ENCODE peak calls at places on chromosome 22, in seven cellular contexts. One of them, this sample, is unnamed.

GRCh38 chr22:22060200-22061084 is 77.9 kb upstream of the TOP3B start:
- DNase-seq in HL-60: peak; percentile 89
- DNase-seq in IMR-90: peak; percentile 24
- DNase-seq in CD4-positive, alpha-beta T cell: peak; percentile 42
- DNase-seq in HCT116: peak; percentile 22
- DNase-seq in psoas muscle: peak; percentile 37
- DNase-seq in A549: peak; percentile 40
- DNase-seq in this sample: peak; percentile 41

GRCh38 chr22:37456351-37456750 is 29.1 kb upstream of the ELFN2 start:
- DNase-seq in psoas muscle: no peak
- DNase-seq in IMR-90: no peak
- DNase-seq in HL-60: no peak
- DNase-seq in HCT116: no peak
- DNase-seq in CD4-positive, alpha-beta T cell: no peak
- DNase-seq in A549: no peak
- DNase-seq in this sample: no peak

GRCh38 chr22:19638282-19639015 is 75.9 kb upstream of the SEPTIN5 start:
- DNase-seq in HL-60: no peak
- DNase-seq in HCT116: no peak
- DNase-seq in CD4-positive, alpha-beta T cell: no peak
- DNase-seq in IMR-90: no peak
- DNase-seq in A549: no peak
- DNase-seq in psoas muscle: no peak
- DNase-seq in this sample: no peak

GRCh38 chr22:27149886-27150529 is 492.6 kb downstream of the MIAT start:
- DNase-seq in IMR-90: peak; percentile 37
- DNase-seq in HL-60: no peak
- DNase-seq in HCT116: no peak
- DNase-seq in CD4-positive, alpha-beta T cell: no peak
- DNase-seq in psoas muscle: no peak
- DNase-seq in A549: no peak
- DNase-seq in this sample: no peak

GRCh38 chr22:45336971-45337431 is 27.3 kb downstream of the FAM118A start:
- DNase-seq in IMR-90: no peak
- DNase-seq in A549: no peak
- DNase-seq in psoas muscle: peak; percentile 79
- DNase-seq in HL-60: no peak
- DNase-seq in CD4-positive, alpha-beta T cell: no peak
- DNase-seq in HCT116: no peak
- DNase-seq in this sample: peak; percentile 7

GRCh38 chr22:20146777-20147176 is 4.1 kb downstream of the CCDC188 start:
- DNase-seq in HCT116: no peak
- DNase-seq in IMR-90: no peak
- DNase-seq in CD4-positive, alpha-beta T cell: no peak
- DNase-seq in A549: no peak
- DNase-seq in psoas muscle: no peak
- DNase-seq in HL-60: no peak
- DNase-seq in this sample: no peak

GRCh38 chr22:25077964-25078363 is 121.7 kb upstream of the CRYBB3 start:
- DNase-seq in HL-60: no peak
- DNase-seq in A549: no peak
- DNase-seq in CD4-positive, alpha-beta T cell: no peak
- DNase-seq in psoas muscle: no peak
- DNase-seq in HCT116: no peak
- DNase-seq in IMR-90: no peak
- DNase-seq in this sample: no peak

GRCh38 chr22:29096736-29097669 is 24.2 kb downstream of the KREMEN1 start:
- DNase-seq in IMR-90: peak; percentile 30
- DNase-seq in CD4-positive, alpha-beta T cell: no peak
- DNase-seq in HCT116: no peak
- DNase-seq in A549: no peak
- DNase-seq in psoas muscle: no peak
- DNase-seq in HL-60: no peak
- DNase-seq in this sample: no peak

DNA sequence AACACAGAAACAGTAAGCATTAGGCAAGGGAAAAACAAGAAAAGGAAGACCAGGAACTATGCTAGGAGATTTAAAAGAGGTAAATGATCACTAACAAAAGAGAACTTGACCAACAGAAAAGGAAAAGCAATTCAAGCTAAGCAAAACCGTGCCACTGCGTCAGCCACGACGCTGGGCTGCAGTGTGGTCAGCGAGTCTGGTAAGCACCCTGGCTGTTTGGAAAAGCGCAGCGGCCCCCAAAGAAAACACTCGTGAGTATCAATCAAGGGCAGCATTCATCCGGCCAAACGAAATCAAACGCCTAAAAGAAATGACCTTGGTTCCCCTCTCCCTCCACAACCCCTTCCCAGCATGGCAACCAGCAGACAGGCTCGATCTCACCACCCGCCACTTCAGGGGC is 28.8 kb downstream of the PACSIN2 start:
- DNase-seq in IMR-90: no peak
- DNase-seq in HL-60: no peak
- DNase-seq in CD4-positive, alpha-beta T cell: no peak
- DNase-seq in psoas muscle: no peak
- DNase-seq in A549: no peak
- DNase-seq in HCT116: no peak
- DNase-seq in this sample: no peak
- H3K27ac ChIP-seq in IMR-90: no peak overlapping the region
- H3K27ac ChIP-seq in HL-60: no peak overlapping the region
- H3K27ac ChIP-seq in CD4-positive, alpha-beta T cell: no peak overlapping the region
- H3K27ac ChIP-seq in psoas muscle: no peak overlapping the region
- H3K27ac ChIP-seq in A549: no peak overlapping the region
- H3K27ac ChIP-seq in HCT116: no peak overlapping the region
- H3K27ac ChIP-seq in this sample: no peak overlapping the region

GRCh38 chr22:39528080-39528661 is 4.4 kb downstream of the RPS19BP1 start:
- DNase-seq in IMR-90: no peak
- DNase-seq in HCT116: no peak
- DNase-seq in CD4-positive, alpha-beta T cell: no peak
- DNase-seq in A549: no peak
- DNase-seq in HL-60: peak; percentile 11
- DNase-seq in psoas muscle: no peak
- DNase-seq in this sample: no peak

GRCh38 chr22:39525658-39525975 is 5.3 kb downstream of the ATF4 start:
- DNase-seq in CD4-positive, alpha-beta T cell: no peak
- DNase-seq in HCT116: no peak
- DNase-seq in psoas muscle: no peak
- DNase-seq in HL-60: no peak
- DNase-seq in IMR-90: no peak
- DNase-seq in A549: no peak
- DNase-seq in this sample: no peak

GRCh38 chr22:39527481-39527961 is 5.0 kb downstream of the RPS19BP1 start:
- DNase-seq in HCT116: no peak
- DNase-seq in A549: no peak
- DNase-seq in psoas muscle: no peak
- DNase-seq in IMR-90: peak; percentile 27
- DNase-seq in CD4-positive, alpha-beta T cell: no peak
- DNase-seq in HL-60: peak; percentile 56
- DNase-seq in this sample: no peak

GRCh38 chr22:39528681-39529486 is 3.7 kb downstream of the RPS19BP1 start:
- DNase-seq in A549: peak; percentile 53
- DNase-seq in HCT116: peak; percentile 88
- DNase-seq in CD4-positive, alpha-beta T cell: peak; percentile 93
- DNase-seq in HL-60: peak; percentile 95
- DNase-seq in IMR-90: peak; percentile 92
- DNase-seq in psoas muscle: peak; percentile 90
- DNase-seq in this sample: peak; percentile 75

GRCh38 chr22:39526736-39527171 is 5.8 kb downstream of the RPS19BP1 start:
- DNase-seq in A549: no peak
- DNase-seq in psoas muscle: no peak
- DNase-seq in HL-60: peak; percentile 89
- DNase-seq in CD4-positive, alpha-beta T cell: no peak
- DNase-seq in IMR-90: no peak
- DNase-seq in HCT116: no peak
- DNase-seq in this sample: no peak
- H3K27ac ChIP-seq in A549: no peak overlapping the region
- H3K27ac ChIP-seq in psoas muscle: peak overlapping the region; percentile 100
- H3K27ac ChIP-seq in HL-60: peak overlapping the region; percentile 83
- H3K27ac ChIP-seq in CD4-positive, alpha-beta T cell: peak overlapping the region; percentile 48
- H3K27ac ChIP-seq in IMR-90: no peak overlapping the region
- H3K27ac ChIP-seq in HCT116: peak overlapping the region; percentile 40
- H3K27ac ChIP-seq in this sample: no peak overlapping the region

GRCh38 chr22:35997438-35997837 is 31.2 kb downstream of the RBFOX2 start:
- DNase-seq in HL-60: no peak
- DNase-seq in CD4-positive, alpha-beta T cell: no peak
- DNase-seq in psoas muscle: no peak
- DNase-seq in HCT116: no peak
- DNase-seq in IMR-90: peak; percentile 81
- DNase-seq in A549: no peak
- DNase-seq in this sample: no peak

GRCh38 chr22:35995772-35996171 is 32.9 kb downstream of the RBFOX2 start:
- DNase-seq in IMR-90: peak; percentile 99
- DNase-seq in psoas muscle: peak; percentile 73
- DNase-seq in CD4-positive, alpha-beta T cell: no peak
- DNase-seq in HL-60: no peak
- DNase-seq in HCT116: no peak
- DNase-seq in A549: no peak
- DNase-seq in this sample: no peak

GRCh38 chr22:35993048-35993714 is 35.4 kb downstream of the RBFOX2 start:
- DNase-seq in CD4-positive, alpha-beta T cell: no peak
- DNase-seq in psoas muscle: no peak
- DNase-seq in HL-60: no peak
- DNase-seq in HCT116: no peak
- DNase-seq in IMR-90: no peak
- DNase-seq in A549: no peak
- DNase-seq in this sample: no peak

GRCh38 chr22:35996596-35996995 is 32.0 kb downstream of the RBFOX2 start:
- DNase-seq in HL-60: no peak
- DNase-seq in A549: no peak
- DNase-seq in psoas muscle: no peak
- DNase-seq in HCT116: no peak
- DNase-seq in IMR-90: no peak
- DNase-seq in CD4-positive, alpha-beta T cell: no peak
- DNase-seq in this sample: no peak

DNA sequence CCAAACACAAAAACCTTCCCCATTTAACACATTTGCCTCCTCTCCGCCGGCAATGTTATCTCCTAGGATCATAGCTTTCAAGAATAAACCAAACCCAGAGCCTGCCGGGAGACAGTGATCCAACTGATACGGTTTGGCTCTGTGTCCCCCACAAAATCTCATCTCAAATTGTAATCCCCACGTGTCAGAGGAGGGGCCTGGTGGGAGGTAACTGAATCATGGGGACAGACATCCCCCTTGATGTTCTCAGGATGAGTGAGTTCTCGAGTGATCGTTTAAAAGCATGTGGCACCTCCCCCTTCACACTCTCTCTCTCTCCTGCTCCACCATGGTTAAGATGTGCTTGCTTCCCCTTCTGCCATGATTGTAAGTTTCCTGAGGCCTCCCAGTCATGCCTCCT is 33.3 kb downstream of the RBFOX2 start:
- DNase-seq in CD4-positive, alpha-beta T cell: no peak
- DNase-seq in HL-60: no peak
- DNase-seq in A549: no peak
- DNase-seq in psoas muscle: no peak
- DNase-seq in IMR-90: peak; percentile 70
- DNase-seq in HCT116: no peak
- DNase-seq in this sample: no peak
- H3K27ac ChIP-seq in CD4-positive, alpha-beta T cell: no peak overlapping the region
- H3K27ac ChIP-seq in HL-60: no peak overlapping the region
- H3K27ac ChIP-seq in A549: no peak overlapping the region
- H3K27ac ChIP-seq in psoas muscle: peak overlapping the region; percentile 52
- H3K27ac ChIP-seq in IMR-90: peak overlapping the region; percentile 93
- H3K27ac ChIP-seq in HCT116: no peak overlapping the region
- H3K27ac ChIP-seq in this sample: no peak overlapping the region

DNA sequence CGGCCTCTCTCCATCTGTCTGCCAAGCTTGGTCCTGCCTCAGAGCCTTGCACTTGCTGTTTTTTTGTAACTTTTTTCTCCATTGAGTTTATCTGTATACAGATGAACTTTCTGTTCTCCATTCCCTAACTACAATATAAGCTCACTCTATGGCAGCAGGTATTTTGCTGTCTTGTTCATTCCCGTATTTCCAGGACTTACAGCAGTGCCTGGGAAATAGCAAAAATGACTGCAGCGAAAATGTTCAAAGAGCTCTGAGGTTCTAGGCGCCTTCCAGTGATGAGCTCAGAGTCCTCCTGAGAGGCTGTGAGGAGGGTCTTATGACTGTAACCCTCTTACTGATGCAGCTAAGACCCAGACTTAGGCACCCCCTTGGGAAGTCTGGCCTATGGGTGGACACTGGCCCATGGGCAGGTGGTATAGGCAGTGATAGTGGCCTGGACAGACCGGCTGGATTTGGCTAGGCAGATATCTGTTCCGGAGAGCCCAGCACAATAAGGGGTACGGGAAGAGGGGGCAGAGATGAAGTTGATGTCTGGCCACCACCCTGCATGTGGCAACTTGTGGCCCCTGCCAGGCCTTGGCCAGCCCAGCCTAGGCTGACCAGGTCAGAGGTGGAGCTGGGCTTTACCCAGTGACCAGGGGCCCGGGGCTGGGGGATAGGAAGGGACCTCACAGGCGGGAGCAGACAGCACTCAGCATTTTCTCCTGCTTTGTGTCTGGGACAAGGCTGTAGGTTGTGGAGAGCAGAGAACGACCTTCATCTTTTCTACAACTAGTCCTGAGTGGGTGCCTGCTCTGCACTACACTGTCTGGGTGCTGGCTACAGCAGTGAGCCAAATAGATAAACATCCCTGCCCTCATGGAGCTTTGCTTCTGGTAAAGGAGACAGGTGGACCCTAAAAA is 4.6 kb downstream of the ATF4 start:
- DNase-seq in CD4-positive, alpha-beta T cell: no peak
- DNase-seq in A549: no peak
- DNase-seq in psoas muscle: no peak
- DNase-seq in HCT116: no peak
- DNase-seq in HL-60: no peak
- DNase-seq in IMR-90: no peak
- DNase-seq in this sample: no peak
- H3K27ac ChIP-seq in CD4-positive, alpha-beta T cell: no peak overlapping the region
- H3K27ac ChIP-seq in A549: no peak overlapping the region
- H3K27ac ChIP-seq in psoas muscle: peak overlapping the region; percentile 100
- H3K27ac ChIP-seq in HCT116: peak overlapping the region; percentile 24
- H3K27ac ChIP-seq in HL-60: peak overlapping the region; percentile 5
- H3K27ac ChIP-seq in IMR-90: no peak overlapping the region
- H3K27ac ChIP-seq in this sample: no peak overlapping the region

DNA sequence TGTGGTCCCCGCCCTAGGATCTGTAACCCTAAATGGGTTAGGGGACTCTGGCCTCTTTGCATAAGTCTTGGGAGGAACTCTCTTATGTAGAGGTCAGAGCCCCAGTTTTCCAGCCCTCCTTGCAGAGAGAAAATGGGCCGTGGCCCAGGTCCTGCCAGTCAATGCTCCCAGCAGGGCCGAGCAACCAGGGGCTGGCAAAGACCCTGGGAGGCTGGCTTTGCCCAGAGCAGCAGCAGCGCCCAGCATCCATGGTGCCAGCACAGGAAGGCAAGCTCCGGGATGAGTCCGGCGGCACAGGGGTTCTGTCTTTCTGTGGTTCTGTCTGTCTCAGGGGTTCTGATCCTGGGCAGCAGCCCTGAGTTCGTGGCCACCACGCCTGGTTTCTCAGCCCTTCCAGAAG is 684.8 kb downstream of the BRD1 start:
- DNase-seq in HL-60: no peak
- DNase-seq in CD4-positive, alpha-beta T cell: no peak
- DNase-seq in psoas muscle: no peak
- DNase-seq in HCT116: no peak
- DNase-seq in A549: no peak
- DNase-seq in IMR-90: no peak
- DNase-seq in this sample: no peak
- H3K27ac ChIP-seq in HL-60: no peak overlapping the region
- H3K27ac ChIP-seq in CD4-positive, alpha-beta T cell: no peak overlapping the region
- H3K27ac ChIP-seq in psoas muscle: no peak overlapping the region
- H3K27ac ChIP-seq in HCT116: no peak overlapping the region
- H3K27ac ChIP-seq in A549: no peak overlapping the region
- H3K27ac ChIP-seq in IMR-90: no peak overlapping the region
- H3K27ac ChIP-seq in this sample: no peak overlapping the region